ENCODE peak calls at places on chromosomes 1 and 21, in five cellular contexts. One of them, this sample, is unnamed.

GRCh38 chr1:30723296-30723897 is at the start of gene MATN1:
- DNase-seq in A549: no peak
- DNase-seq in K562: no peak
- DNase-seq in H1: no peak
- DNase-seq in HepG2: no peak
- DNase-seq in this sample: no peak

GRCh38 chr1:6359568-6360496 is 33.7 kb downstream of the ACOT7 start:
- DNase-seq in HepG2: peak; percentile 93
- DNase-seq in H1: no peak
- DNase-seq in A549: no peak
- DNase-seq in K562: peak; percentile 69
- DNase-seq in this sample: peak; percentile 88

GRCh38 chr1:147579532-147580199 is 38.4 kb downstream of the BCL9 start:
- DNase-seq in H1: no peak
- DNase-seq in HepG2: peak; percentile 73
- DNase-seq in A549: peak; percentile 12
- DNase-seq in K562: no peak
- DNase-seq in this sample: no peak

GRCh38 chr1:28819020-28819419 is 7.0 kb downstream of the OPRD1 start:
- DNase-seq in K562: no peak
- DNase-seq in A549: no peak
- DNase-seq in H1: no peak
- DNase-seq in HepG2: no peak
- DNase-seq in this sample: no peak

GRCh38 chr21:38363684-38364083 is 106.9 kb downstream of the KCNJ15 start:
- DNase-seq in H1: no peak
- DNase-seq in K562: no peak
- DNase-seq in HepG2: no peak
- DNase-seq in A549: no peak
- DNase-seq in this sample: no peak

GRCh38 chr1:89530690-89531089 is 6.1 kb downstream of the LRRC8B start:
- DNase-seq in HepG2: no peak
- DNase-seq in H1: no peak
- DNase-seq in K562: no peak
- DNase-seq in A549: no peak
- DNase-seq in this sample: no peak

GRCh38 chr1:39272027-39272790 is 67.7 kb downstream of the MACF1 start:
- DNase-seq in HepG2: peak; percentile 30
- DNase-seq in A549: no peak
- DNase-seq in H1: no peak
- DNase-seq in K562: peak; percentile 58
- DNase-seq in this sample: peak; percentile 83

GRCh38 chr1:15830284-15830657 is 17.2 kb upstream of the SPEN start:
- DNase-seq in H1: no peak
- DNase-seq in HepG2: no peak
- DNase-seq in A549: no peak
- DNase-seq in K562: no peak
- DNase-seq in this sample: no peak

GRCh38 chr1:66000033-66000637 is 207.4 kb downstream of the PDE4B start:
- DNase-seq in HepG2: no peak
- DNase-seq in K562: no peak
- DNase-seq in A549: no peak
- DNase-seq in H1: no peak
- DNase-seq in this sample: no peak

GRCh38 chr1:225070972-225071371 is 141.5 kb downstream of the DNAH14 start:
- DNase-seq in K562: no peak
- DNase-seq in HepG2: no peak
- DNase-seq in A549: no peak
- DNase-seq in H1: no peak
- DNase-seq in this sample: no peak

GRCh38 chr1:233227930-233228465 is 67.5 kb downstream of the PCNX2 start:
- DNase-seq in A549: peak; percentile 22
- DNase-seq in K562: no peak
- DNase-seq in HepG2: no peak
- DNase-seq in H1: no peak
- DNase-seq in this sample: no peak

GRCh38 chr1:226041419-226041818 is 21.1 kb upstream of the H3-3A start:
- DNase-seq in A549: no peak
- DNase-seq in HepG2: no peak
- DNase-seq in H1: no peak
- DNase-seq in K562: no peak
- DNase-seq in this sample: no peak

GRCh38 chr1:44652445-44653106 is 21.7 kb downstream of the TMEM53 start:
- DNase-seq in A549: peak; percentile 65
- DNase-seq in H1: peak; percentile 69
- DNase-seq in HepG2: peak; percentile 46
- DNase-seq in K562: peak; percentile 89
- DNase-seq in this sample: peak; percentile 72

GRCh38 chr1:228342627-228343210 is 63.9 kb downstream of the TRIM11 start:
- DNase-seq in HepG2: no peak
- DNase-seq in A549: no peak
- DNase-seq in K562: no peak
- DNase-seq in H1: no peak
- DNase-seq in this sample: no peak

GRCh38 chr1:8595919-8596318 is 221.5 kb downstream of the RERE start:
- DNase-seq in K562: no peak
- DNase-seq in HepG2: no peak
- DNase-seq in H1: no peak
- DNase-seq in A549: no peak
- DNase-seq in this sample: no peak

GRCh38 chr1:182588460-182589396 is at the start of gene RNASEL:
- DNase-seq in HepG2: no peak
- DNase-seq in K562: peak; percentile 86
- DNase-seq in A549: peak; percentile 74
- DNase-seq in H1: no peak
- DNase-seq in this sample: peak; percentile 53

GRCh38 chr21:44350773-44351481 is 2.5 kb upstream of the TRPM2 start:
- DNase-seq in HepG2: no peak
- DNase-seq in H1: no peak
- DNase-seq in K562: no peak
- DNase-seq in A549: no peak
- DNase-seq in this sample: no peak

GRCh38 chr1:229117664-229118300 is 153.1 kb upstream of the RAB4A start:
- DNase-seq in H1: no peak
- DNase-seq in HepG2: no peak
- DNase-seq in K562: peak; percentile 16
- DNase-seq in A549: no peak
- DNase-seq in this sample: no peak

GRCh38 chr1:24501371-24502167 is 1.1 kb upstream of the RCAN3 start:
- DNase-seq in H1: no peak
- DNase-seq in A549: peak; percentile 21
- DNase-seq in HepG2: no peak
- DNase-seq in K562: peak; percentile 67
- DNase-seq in this sample: no peak

GRCh38 chr1:165891461-165891860 is 64.0 kb downstream of the UCK2 start:
- DNase-seq in A549: no peak
- DNase-seq in HepG2: no peak
- DNase-seq in K562: no peak
- DNase-seq in H1: no peak
- DNase-seq in this sample: no peak

GRCh38 chr21:24514081-24514733 is 1093.1 kb downstream of the MRPL39 start:
- DNase-seq in HepG2: no peak
- DNase-seq in A549: no peak
- DNase-seq in K562: no peak
- DNase-seq in H1: no peak
- DNase-seq in this sample: no peak

GRCh38 chr1:53946252-53947171 is at the start of gene LRRC42:
- DNase-seq in K562: peak; percentile 91
- DNase-seq in H1: peak; percentile 34
- DNase-seq in HepG2: no peak
- DNase-seq in A549: peak; percentile 70
- DNase-seq in this sample: no peak

GRCh38 chr21:31184462-31184861 is 146.2 kb upstream of the KRTAP19-8 start:
- DNase-seq in A549: no peak
- DNase-seq in H1: no peak
- DNase-seq in HepG2: no peak
- DNase-seq in K562: no peak
- DNase-seq in this sample: no peak

GRCh38 chr1:17419626-17420328 is 19.7 kb downstream of the RCC2 start:
- DNase-seq in K562: peak; percentile 78
- DNase-seq in H1: peak; percentile 67
- DNase-seq in A549: peak; percentile 67
- DNase-seq in HepG2: no peak
- DNase-seq in this sample: peak; percentile 57

GRCh38 chr1:207935166-207935583 is 24.2 kb upstream of the CD34 start:
- DNase-seq in HepG2: no peak
- DNase-seq in A549: no peak
- DNase-seq in K562: peak; percentile 91
- DNase-seq in H1: no peak
- DNase-seq in this sample: no peak

GRCh38 chr1:153526132-153526543 is 9.7 kb downstream of the S100A6 start:
- DNase-seq in A549: no peak
- DNase-seq in K562: peak; percentile 62
- DNase-seq in H1: no peak
- DNase-seq in HepG2: peak; percentile 42
- DNase-seq in this sample: no peak

GRCh38 chr1:230876660-230877059 is 8.3 kb upstream of the C1orf198 start:
- DNase-seq in A549: no peak
- DNase-seq in H1: no peak
- DNase-seq in K562: no peak
- DNase-seq in HepG2: no peak
- DNase-seq in this sample: no peak
- H3K4me1 ChIP-seq in A549: no peaks in the 10 kb centered on the region
- H3K4me1 ChIP-seq in H1: peaks cover 3% of the 10 kb centered on the region
- H3K4me1 ChIP-seq in K562: no peaks in the 10 kb centered on the region
- H3K4me1 ChIP-seq in HepG2: peaks cover under 1% of the 10 kb centered on the region
- H3K4me1 ChIP-seq in this sample: no peaks in the 10 kb centered on the region

GRCh38 chr1:51346086-51346942 is 16.0 kb upstream of the TTC39A start:
- DNase-seq in H1: no peak
- DNase-seq in K562: no peak
- DNase-seq in A549: no peak
- DNase-seq in HepG2: no peak
- DNase-seq in this sample: no peak
- TF ChIP-seq JUN in H1: no peak
- TF ChIP-seq JUN in K562: no peak
- TF ChIP-seq JUN in A549: no peak
- TF ChIP-seq JUN in HepG2: no peak
- TF ChIP-seq JUN in this sample: no peak

DNA sequence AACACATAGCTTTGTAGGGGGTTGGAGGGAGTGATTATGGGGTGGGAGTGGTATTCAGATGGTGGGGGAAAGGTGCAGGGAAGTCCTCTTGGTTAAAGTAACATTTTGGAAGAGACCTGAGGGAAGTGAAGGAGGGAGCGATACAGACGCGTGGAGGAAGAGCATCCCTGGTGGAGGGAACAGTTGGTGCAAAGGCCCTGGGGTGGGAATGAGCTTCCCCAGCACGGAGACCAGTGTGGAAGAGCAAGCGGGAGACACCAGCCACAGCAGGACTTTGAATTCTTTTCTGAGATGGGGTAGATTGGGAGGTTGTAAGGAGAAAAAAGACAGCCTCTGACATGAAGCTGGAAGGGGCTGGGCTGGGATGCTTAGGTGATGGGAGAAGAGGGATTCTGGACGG is 23.5 kb downstream of the DHRS3 start:
- DNase-seq in A549: no peak
- DNase-seq in K562: no peak
- DNase-seq in H1: no peak
- DNase-seq in HepG2: no peak
- DNase-seq in this sample: no peak
- H3K4me3 ChIP-seq in A549: peak overlapping the region; percentile 38
- H3K4me3 ChIP-seq in K562: no peak overlapping the region
- H3K4me3 ChIP-seq in H1: peak overlapping the region; percentile 33
- H3K4me3 ChIP-seq in HepG2: no peak overlapping the region
- H3K4me3 ChIP-seq in this sample: no peak overlapping the region

GRCh38 chr1:177444997-177445746 is 274.4 kb downstream of the BRINP2 start:
- DNase-seq in H1: no peak
- DNase-seq in A549: no peak
- DNase-seq in K562: no peak
- DNase-seq in HepG2: no peak
- DNase-seq in this sample: no peak
- H3K4me1 ChIP-seq in H1: no peaks in the 10 kb centered on the region
- H3K4me1 ChIP-seq in A549: no peaks in the 10 kb centered on the region
- H3K4me1 ChIP-seq in K562: no peaks in the 10 kb centered on the region
- H3K4me1 ChIP-seq in HepG2: no peaks in the 10 kb centered on the region
- H3K4me1 ChIP-seq in this sample: no peaks in the 10 kb centered on the region

GRCh38 chr21:34743831-34744230 is 75.0 kb downstream of the CLIC6 start:
- DNase-seq in K562: no peak
- DNase-seq in A549: no peak
- DNase-seq in HepG2: no peak
- DNase-seq in H1: no peak
- DNase-seq in this sample: no peak
- TF ChIP-seq JUN in K562: no peak
- TF ChIP-seq JUN in A549: no peak
- TF ChIP-seq JUN in HepG2: no peak
- TF ChIP-seq JUN in H1: no peak
- TF ChIP-seq JUN in this sample: no peak

GRCh38 chr1:169043823-169044222 is 62.7 kb upstream of the ATP1B1 start:
- DNase-seq in A549: no peak
- DNase-seq in K562: no peak
- DNase-seq in H1: no peak
- DNase-seq in HepG2: no peak
- DNase-seq in this sample: no peak
- H3K4me3 ChIP-seq in A549: no peak overlapping the region
- H3K4me3 ChIP-seq in K562: no peak overlapping the region
- H3K4me3 ChIP-seq in H1: no peak overlapping the region
- H3K4me3 ChIP-seq in HepG2: no peak overlapping the region
- H3K4me3 ChIP-seq in this sample: no peak overlapping the region

GRCh38 chr1:42315500-42315899 is 19.5 kb downstream of the FOXJ3 start:
- DNase-seq in HepG2: peak; percentile 56
- DNase-seq in H1: no peak
- DNase-seq in A549: no peak
- DNase-seq in K562: no peak
- DNase-seq in this sample: no peak
- H3K4me1 ChIP-seq in HepG2: peaks cover 87% of the 10 kb centered on the region
- H3K4me1 ChIP-seq in H1: no peaks in the 10 kb centered on the region
- H3K4me1 ChIP-seq in A549: peaks cover 52% of the 10 kb centered on the region
- H3K4me1 ChIP-seq in K562: no peaks in the 10 kb centered on the region
- H3K4me1 ChIP-seq in this sample: peaks cover 16% of the 10 kb centered on the region

GRCh38 chr1:9655836-9656235 is 4.3 kb downstream of the PIK3CD start:
- DNase-seq in H1: no peak
- DNase-seq in HepG2: no peak
- DNase-seq in K562: no peak
- DNase-seq in A549: no peak
- DNase-seq in this sample: no peak

GRCh38 chr1:9663257-9663656 is 11.7 kb downstream of the PIK3CD start:
- DNase-seq in HepG2: no peak
- DNase-seq in A549: no peak
- DNase-seq in K562: no peak
- DNase-seq in H1: no peak
- DNase-seq in this sample: no peak

GRCh38 chr1:9657521-9658032 is 6.0 kb downstream of the PIK3CD start:
- DNase-seq in A549: no peak
- DNase-seq in K562: peak; percentile 85
- DNase-seq in HepG2: no peak
- DNase-seq in H1: no peak
- DNase-seq in this sample: no peak

GRCh38 chr1:9658186-9658585 is 6.7 kb downstream of the PIK3CD start:
- DNase-seq in HepG2: no peak
- DNase-seq in H1: no peak
- DNase-seq in K562: peak; percentile 32
- DNase-seq in A549: no peak
- DNase-seq in this sample: no peak

GRCh38 chr1:9659328-9659727 is 7.8 kb downstream of the PIK3CD start:
- DNase-seq in A549: no peak
- DNase-seq in HepG2: peak; percentile 21
- DNase-seq in H1: no peak
- DNase-seq in K562: no peak
- DNase-seq in this sample: no peak
- TF ChIP-seq JUN in A549: no peak
- TF ChIP-seq JUN in HepG2: no peak
- TF ChIP-seq JUN in H1: no peak
- TF ChIP-seq JUN in K562: no peak
- TF ChIP-seq JUN in this sample: no peak

This sample was measured in endothelial cell of umbilical vein.